ENCODE peak calls at places on chromosomes 5 and 9, in six cellular contexts. Z is neural progenitor cell, J is kidney, R is fibroblast of lung, X is K562, C is SK-N-SH. D is an unnamed sample.
A peak's percentile ranks its signal among the peaks of the same experiment; 100 is the strongest.

GRCh38 chr5:149030392-149030791 is 32.5 kb downstream of the SH3TC2 start:
- DNase-seq in Z (no peak), X (no peak), C (no peak), R (peak; percentile 64), J (no peak), D (no peak)

GRCh38 chr9:130872912-130873503 is 23.6 kb downstream of the QRFP start:
- DNase-seq in C (no peak), X (peak; percentile 62), R (no peak), J (peak; percentile 44), Z (no peak), D (no peak)

GRCh38 chr9:111533099-111533785 is 8.3 kb downstream of the ZNF483 start:
- DNase-seq in X (no peak), J (no peak), C (no peak), R (peak; percentile 46), Z (no peak), D (no peak)

GRCh38 chr5:13735686-13736085 is 208.8 kb downstream of the DNAH5 start:
- DNase-seq in R (no peak), C (no peak), J (no peak), X (no peak), Z (no peak), D (no peak)

GRCh38 chr5:74433255-74434123 is 207.0 kb downstream of the ENC1 start:
- DNase-seq in J (no peak), X (no peak), Z (peak; percentile 67), C (no peak), R (peak; percentile 90), D (no peak)

GRCh38 chr5:139588962-139589361 is 27.8 kb downstream of the UBE2D2 start:
- DNase-seq in X (no peak), R (no peak), Z (peak; percentile 4), C (no peak), J (no peak), D (no peak)

GRCh38 chr9:4228606-4229005 is 71.3 kb downstream of the GLIS3 start:
- DNase-seq in X (no peak), R (peak; percentile 33), Z (no peak), C (peak; percentile 27), J (no peak), D (peak; percentile 56)

GRCh38 chr5:10329808-10330481 is 22.2 kb upstream of the CMBL start:
- DNase-seq in C (peak; percentile 42), J (no peak), X (no peak), Z (no peak), R (peak; percentile 42), D (no peak)

GRCh38 chr5:110909950-110910349 is 161.6 kb upstream of the TSLP start:
- DNase-seq in C (no peak), J (no peak), R (peak; percentile 87), Z (no peak), X (no peak), D (no peak)

GRCh38 chr9:752201-752600 is 89.3 kb upstream of the DMRT1 start:
- DNase-seq in Z (no peak), X (no peak), C (no peak), J (no peak), R (peak; percentile 96), D (no peak)

GRCh38 chr5:172918421-172919371 is 40.5 kb upstream of the RPL26L1 start:
- DNase-seq in J (no peak), R (no peak), Z (no peak), X (peak; percentile 31), C (no peak), D (no peak)

GRCh38 chr9:129759329-129759728 is 6.5 kb upstream of the PTGES start:
- DNase-seq in X (no peak), R (no peak), Z (no peak), J (no peak), C (no peak), D (no peak)

GRCh38 chr9:1604942-1605560 is 410.1 kb upstream of the SMARCA2 start:
- DNase-seq in C (peak; percentile 9), X (no peak), J (no peak), Z (no peak), R (no peak), D (peak; percentile 82)

GRCh38 chr5:92328584-92329259 is 945.6 kb upstream of the ARRDC3 start:
- DNase-seq in R (no peak), C (no peak), Z (no peak), X (no peak), J (no peak), D (no peak)

GRCh38 chr9:89442981-89443817 is 54.7 kb downstream of the SEMA4D start:
- DNase-seq in C (no peak), J (peak; percentile 73), X (no peak), R (no peak), Z (no peak), D (no peak)

GRCh38 chr5:61416010-61416409 is 84.0 kb downstream of the ZSWIM6 start:
- DNase-seq in R (peak; percentile 70), J (no peak), C (no peak), Z (peak; percentile 67), X (no peak), D (no peak)

GRCh38 chr5:96548941-96549340 is 113.2 kb upstream of the CAST start:
- DNase-seq in Z (no peak), J (no peak), C (peak; percentile 16), R (no peak), X (no peak), D (no peak)

GRCh38 chr5:87536365-87536764 is 123.6 kb upstream of the CCNH start:
- DNase-seq in X (no peak), C (no peak), R (no peak), J (no peak), Z (no peak), D (no peak)

GRCh38 chr5:66307647-66308257 is 163.7 kb downstream of the SREK1 start:
- DNase-seq in C (peak; percentile 54), X (peak; percentile 53), Z (peak; percentile 83), R (peak; percentile 55), J (no peak), D (peak; percentile 90)

GRCh38 chr9:109010676-109011655 is 2.3 kb downstream of the CTNNAL1 start:
- DNase-seq in J (no peak), X (peak; percentile 21), Z (no peak), R (peak; percentile 81), C (no peak), D (peak; percentile 73)

GRCh38 chr9:115216873-115217272 is 98.9 kb upstream of the TNC start:
- DNase-seq in R (no peak), Z (no peak), X (no peak), J (no peak), C (no peak), D (no peak)

GRCh38 chr9:137085918-137086530 is 761 bp upstream of the MAN1B1 start:
- DNase-seq in J (peak; percentile 90), Z (peak; percentile 53), R (peak; percentile 34), X (no peak), C (peak; percentile 69), D (no peak)

GRCh38 chr9:117092582-117092981 is 322.3 kb downstream of the ASTN2 start:
- DNase-seq in Z (no peak), C (no peak), R (peak; percentile 42), J (no peak), X (no peak), D (no peak)

GRCh38 chr5:124906339-124907097 is 160.1 kb upstream of the ZNF608 start:
- DNase-seq in J (peak; percentile 82), R (peak; percentile 78), Z (peak; percentile 53), X (no peak), C (peak; percentile 20), D (no peak)

GRCh38 chr5:149453618-149454415 is 74.7 kb upstream of the IL17B start:
- DNase-seq in Z (no peak), X (no peak), R (no peak), C (no peak), J (peak; percentile 67), D (no peak)

GRCh38 chr5:132411382-132411925 is 41.9 kb downstream of the SLC22A5 start:
- DNase-seq in J (peak; percentile 72), C (no peak), Z (no peak), R (no peak), X (no peak), D (no peak)
- H3K27ac ChIP-seq in J (peak overlapping the region; percentile 99), C (peak overlapping the region; percentile 81), Z (no peak overlapping the region), R (peak overlapping the region; percentile 83), X (peak overlapping the region; percentile 81), D (no peak overlapping the region)

GRCh38 chr5:177349362-177349647 is 2.2 kb downstream of the LMAN2 start:
- DNase-seq in X (no peak), J (no peak), C (no peak), R (no peak), Z (no peak), D (no peak)

GRCh38 chr5:177344891-177345290 is 6.6 kb downstream of the LMAN2 start:
- DNase-seq in Z (no peak), C (no peak), J (peak; percentile 20), R (no peak), X (no peak), D (no peak)

GRCh38 chr5:177346820-177347219 is 4.6 kb downstream of the LMAN2 start:
- DNase-seq in C (no peak), X (no peak), Z (no peak), R (no peak), J (no peak), D (no peak)

GRCh38 chr5:177349762-177350161 is 1.7 kb downstream of the LMAN2 start:
- DNase-seq in Z (no peak), R (no peak), C (no peak), J (peak; percentile 28), X (no peak), D (no peak)

DNA sequence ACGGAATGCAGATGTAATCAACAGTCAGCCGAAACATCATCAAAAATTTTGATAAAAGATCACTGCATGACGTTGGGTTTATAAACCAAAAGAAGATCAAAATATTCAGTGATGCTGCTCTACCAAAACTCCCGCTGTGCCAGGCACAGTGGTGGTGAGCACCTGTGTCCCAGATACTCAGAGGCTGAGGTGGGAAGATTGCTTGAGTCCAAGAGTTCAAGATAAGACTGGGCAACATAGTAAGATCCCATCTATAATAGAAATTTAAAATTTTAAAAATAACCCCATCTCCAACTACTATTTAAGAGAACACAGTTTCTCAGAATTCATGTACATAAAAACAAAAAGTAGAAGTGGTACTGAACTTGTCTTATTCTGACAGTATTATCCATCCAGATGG is 3.8 kb downstream of the LMAN2 start:
- DNase-seq in X (no peak), C (no peak), J (no peak), Z (no peak), R (no peak), D (no peak)
- H3K4me3 ChIP-seq in X (no peak overlapping the region), C (no peak overlapping the region), J (no peak overlapping the region), Z (no peak overlapping the region), R (no peak overlapping the region), D (no peak overlapping the region)

GRCh38 chr5:132459983-132460834 is 30.4 kb downstream of the IRF1 start:
- DNase-seq in R (no peak), J (no peak), Z (no peak), C (no peak), X (peak; percentile 49), D (peak; percentile 49)
- H3K9ac ChIP-seq in R (no peak overlapping the region), J (no peak overlapping the region), Z (no peak overlapping the region), C (no peak overlapping the region), X (peak overlapping the region; percentile 29), D (no peak overlapping the region)

DNA sequence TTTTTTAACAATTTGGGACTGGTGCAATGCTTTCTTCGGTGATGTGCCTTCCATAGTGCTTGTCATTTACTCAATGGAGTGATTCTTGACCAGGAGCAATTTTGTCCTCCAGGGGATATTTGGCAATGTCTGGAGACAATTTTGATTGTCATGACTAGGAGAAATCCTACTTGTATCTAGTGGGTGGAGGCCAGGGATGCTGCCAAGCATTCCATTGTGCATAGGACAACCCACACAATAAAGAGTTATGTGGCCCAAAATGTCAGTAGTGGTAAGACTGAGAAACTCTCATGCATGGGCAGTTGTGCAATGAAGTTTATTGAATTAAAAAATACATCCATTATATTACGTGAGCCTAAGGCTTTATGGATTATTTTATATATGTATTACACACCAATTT is 70.5 kb downstream of the FOCAD start:
- DNase-seq in R (peak; percentile 70), J (no peak), X (no peak), Z (no peak), C (no peak), D (no peak)
- H3K27ac ChIP-seq in R (no peak overlapping the region), J (no peak overlapping the region), X (no peak overlapping the region), Z (no peak overlapping the region), C (no peak overlapping the region), D (no peak overlapping the region)